ENCODE peak calls at places on chromosome X, in four cellular contexts. Z is GM12865, T is Peyer's patch, X is SJCRH30. H is an unnamed sample.

GRCh38 chrX:133413218-133413925 is 1.9 kb downstream of the GPC4 start:
- DNase-seq in T (no peak), Z (no peak), X (peak; percentile 22), H (peak; percentile 11)

GRCh38 chrX:129780441-129781105 is 824 bp downstream of the SASH3 start:
- DNase-seq in X (no peak), T (no peak), Z (no peak), H (no peak)

GRCh38 chrX:156008915-156009314 is 11.4 kb downstream of the IL9R start:
- DNase-seq in T (no peak), X (no peak), Z (no peak), H (no peak)

GRCh38 chrX:115988825-115989224 is 181.7 kb upstream of the AGTR2 start:
- DNase-seq in T (no peak), Z (peak; percentile 6), X (peak; percentile 42), H (no peak)

GRCh38 chrX:9464435-9465371 is at the start of gene TBL1X:
- DNase-seq in X (peak; percentile 81), Z (peak; percentile 66), T (peak; percentile 50), H (peak; percentile 59)

GRCh38 chrX:130413415-130413814 is 11.6 kb downstream of the RBMX2 start:
- DNase-seq in Z (no peak), X (no peak), T (no peak), H (no peak)

GRCh38 chrX:50097121-50097520 is 103.7 kb downstream of the AKAP4 start:
- DNase-seq in Z (no peak), T (no peak), X (no peak), H (no peak)

GRCh38 chrX:148426467-148426866 is 74.0 kb upstream of the AFF2 start:
- DNase-seq in T (no peak), X (no peak), Z (no peak), H (no peak)

GRCh38 chrX:154367474-154368308 is 6.7 kb downstream of the FLNA start:
- DNase-seq in Z (no peak), T (no peak), X (no peak), H (no peak)

GRCh38 chrX:46569621-46570020 is 3.9 kb upstream of the CHST7 start:
- DNase-seq in Z (no peak), T (no peak), X (no peak), H (no peak)

DNA sequence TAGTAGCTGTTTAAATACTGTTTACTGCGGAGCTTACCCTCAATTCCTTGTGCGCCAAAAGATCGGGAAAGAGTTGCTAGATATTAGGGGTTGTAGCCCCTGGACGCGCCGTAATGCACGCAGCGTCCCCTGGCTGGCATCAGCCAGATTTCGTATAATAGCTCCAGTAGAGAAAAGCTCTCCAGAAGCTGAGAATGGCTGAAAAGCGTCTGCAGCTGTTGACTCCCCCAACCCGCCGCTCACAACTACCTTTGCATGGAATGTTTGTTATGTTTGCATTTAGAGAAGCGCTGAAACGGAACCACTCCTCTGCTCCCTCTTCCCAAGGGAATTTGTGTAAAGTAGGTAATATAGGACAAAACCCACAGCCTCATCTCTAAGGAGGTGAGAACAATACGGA is 3.7 kb downstream of the DOCK11 start:
- DNase-seq in T (no peak), Z (no peak), X (peak; percentile 85), H (no peak)
- H3K4me3 ChIP-seq in T (no peak overlapping the region), Z (no peak overlapping the region), X (peak overlapping the region; percentile 50), H (no peak overlapping the region)

GRCh38 chrX:39898147-39898546 is 199.6 kb downstream of the BCOR start:
- DNase-seq in Z (no peak), T (no peak), X (no peak), H (no peak)
- H3K4me3 ChIP-seq in Z (no peak overlapping the region), T (no peak overlapping the region), X (peak overlapping the region; percentile 43), H (no peak overlapping the region)

DNA sequence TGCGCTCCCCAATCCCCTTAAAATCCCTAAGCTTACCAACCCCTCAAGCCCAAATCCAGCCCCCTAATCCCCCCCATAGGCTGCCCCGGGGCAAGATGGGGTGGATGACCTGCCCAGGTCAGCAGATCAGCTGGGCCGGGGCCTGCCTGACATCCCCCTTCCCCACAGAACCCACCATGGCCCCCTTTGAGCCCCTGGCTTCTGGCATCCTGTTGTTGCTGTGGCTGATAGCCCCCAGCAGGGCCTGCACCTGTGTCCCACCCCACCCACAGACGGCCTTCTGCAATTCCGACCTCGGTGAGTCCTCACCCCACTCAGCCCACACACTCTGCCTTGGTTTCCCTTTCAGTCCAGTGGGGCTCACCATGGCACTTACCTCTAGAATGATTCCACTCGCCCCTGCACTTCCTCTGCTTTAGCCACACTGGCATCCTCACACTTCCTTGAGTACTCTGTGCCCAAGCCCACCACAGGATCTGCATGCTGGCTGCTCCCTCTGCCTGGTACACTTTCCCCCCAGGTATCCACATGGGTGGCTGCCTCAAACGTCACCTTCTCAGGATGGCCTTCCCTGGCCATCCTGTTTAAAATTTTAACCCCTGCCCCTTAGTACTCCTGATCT is 1.1 kb downstream of the TIMP1 start:
- DNase-seq in T (no peak), X (no peak), Z (no peak), H (no peak)
- H3K4me3 ChIP-seq in T (no peak overlapping the region), X (no peak overlapping the region), Z (peak overlapping the region; percentile 62), H (no peak overlapping the region)

GRCh38 chrX:31236231-31236630 is 164.4 kb upstream of the FTHL17 start:
- DNase-seq in X (no peak), Z (no peak), T (no peak), H (no peak)
- H3K4me3 ChIP-seq in X (no peak overlapping the region), Z (no peak overlapping the region), T (no peak overlapping the region), H (no peak overlapping the region)

DNA sequence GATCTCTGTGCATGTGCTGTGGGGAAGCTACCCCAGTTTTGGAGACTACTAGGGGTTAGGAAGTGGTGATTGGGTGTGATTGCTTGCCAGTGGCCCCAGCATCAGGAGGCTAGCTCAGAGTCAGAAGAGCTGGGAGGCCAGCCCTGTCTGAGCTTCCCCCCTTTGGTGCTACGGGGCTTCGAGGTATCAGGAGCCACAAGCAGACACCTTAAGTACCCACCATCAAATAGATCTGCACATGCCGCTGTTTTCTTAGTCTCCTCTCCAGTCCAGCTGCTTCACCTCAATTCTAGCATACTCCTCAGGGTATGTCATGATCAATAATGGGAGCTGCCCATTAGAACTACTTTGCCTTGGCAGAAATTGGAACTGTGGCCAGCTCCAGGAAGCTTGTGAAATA is 10.8 kb upstream of the PPEF1 start:
- DNase-seq in T (no peak), X (no peak), Z (no peak), H (no peak)
- H3K4me3 ChIP-seq in T (no peak overlapping the region), X (no peak overlapping the region), Z (no peak overlapping the region), H (no peak overlapping the region)

GRCh38 chrX:13721371-13721770 is 13.0 kb downstream of the TRAPPC2 start:
- DNase-seq in T (no peak), X (no peak), Z (no peak), H (no peak)

GRCh38 chrX:13716455-13716854 is 18.0 kb downstream of the TRAPPC2 start:
- DNase-seq in Z (no peak), T (no peak), X (no peak), H (no peak)

GRCh38 chrX:13717697-13718483 is 16.5 kb downstream of the TRAPPC2 start:
- DNase-seq in T (no peak), Z (no peak), X (no peak), H (no peak)

GRCh38 chrX:13719192-13719856 is 15.1 kb downstream of the TRAPPC2 start:
- DNase-seq in X (no peak), T (no peak), Z (no peak), H (no peak)

DNA sequence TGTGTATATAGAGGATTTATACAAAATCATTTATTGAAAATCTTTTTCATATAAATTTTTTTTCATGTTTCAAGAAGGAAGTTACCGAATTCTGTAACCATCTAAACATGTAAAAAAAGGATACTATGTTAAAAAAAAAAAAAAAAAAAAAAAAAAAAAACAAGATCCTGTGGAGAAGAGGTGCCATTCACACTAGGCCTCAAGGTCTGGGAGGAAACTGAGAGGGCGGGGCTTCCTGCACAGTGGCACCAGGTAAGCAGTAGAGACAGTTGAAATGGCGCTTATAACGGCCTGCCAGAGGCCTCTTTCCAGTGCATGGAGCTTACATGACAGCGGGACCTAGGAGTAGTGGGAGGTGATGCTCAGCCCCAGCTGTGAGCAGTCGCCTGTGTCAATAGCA is 17.5 kb downstream of the TRAPPC2 start:
- DNase-seq in X (no peak), Z (no peak), T (no peak), H (peak; percentile 14)
- H3K4me3 ChIP-seq in X (no peak overlapping the region), Z (no peak overlapping the region), T (no peak overlapping the region), H (no peak overlapping the region)

H was measured in transverse colon.